ENCODE peak calls at places on chromosomes 11 and 22, in seven cellular contexts. Y is NCI-H460; J is non-pigmented ciliary epithelial cell; W is upper lobe of right lung; T is activated naive CD4-positive, alpha-beta T cell treated with anti-CD3 and anti-CD28 coated beads, Interleukin-2, amount 10 ng/mL, durations not matched to agents 7 days and 5 days; D is activated T-helper 1 cell treated with anti-CD3 and anti-CD28 coated beads, Interleukin-12 subunit alpha, Interleukin-12 subunit beta, Interleukin-2, Interleukin-4 antibody, amounts not matched to agents 30 ng/mL and 10 ng/mL and 1 ng/mL, durations not matched to agents 14 hours and 24 hours and 36 hours; I is T-cell. V is an unnamed sample.

GRCh38 chr22:45426387-45426786 is 12.9 kb downstream of the RIBC2 start:
- DNase-seq in Y (no peak), J (no peak), W (peak), T (no peak), D (no peak), I (no peak), V (no peak)

GRCh38 chr11:94302806-94303205 is 1.6 kb upstream of the IZUMO1R start:
- DNase-seq in Y (no peak), J (no peak), W (no peak), T (no peak), D (no peak), I (no peak), V (no peak)

GRCh38 chr11:46451759-46452158 is 60.2 kb upstream of the CHRM4 start:
- DNase-seq in Y (no peak), J (no peak), W (no peak), T (no peak), D (no peak), I (no peak), V (no peak)

GRCh38 chr11:44326615-44327475 is 16.9 kb upstream of the ALX4 start:
- DNase-seq in Y (no peak), J (no peak), W (peak), T (no peak), D (no peak), I (no peak), V (no peak)

GRCh38 chr11:11966354-11966741 is 42.1 kb downstream of the DKK3 start:
- DNase-seq in Y (no peak), J (no peak), W (no peak), T (no peak), D (no peak), I (no peak), V (no peak)

GRCh38 chr22:44758970-44759365 is 6.6 kb downstream of the ARHGAP8 start:
- DNase-seq in Y (no peak), J (no peak), W (no peak), T (no peak), D (no peak), I (no peak), V (no peak)

GRCh38 chr11:97943493-97943892 is 1077.3 kb upstream of the CNTN5 start:
- DNase-seq in Y (no peak), J (no peak), W (no peak), T (no peak), D (no peak), I (no peak), V (no peak)

GRCh38 chr11:3916962-3917361 is 61.5 kb downstream of the STIM1 start:
- DNase-seq in Y (no peak), J (no peak), W (no peak), T (no peak), D (no peak), I (no peak), V (no peak)

GRCh38 chr11:102761646-102762238 is 18.7 kb downstream of the MMP10 start:
- DNase-seq in Y (no peak), J (no peak), W (no peak), T (no peak), D (no peak), I (no peak), V (no peak)

GRCh38 chr11:19933132-19933735 is 220.6 kb downstream of the NAV2 start:
- DNase-seq in Y (no peak), J (no peak), W (no peak), T (no peak), D (no peak), I (no peak), V (no peak)

V was measured in natural killer cell treated with Interleukin-12 subunit alpha and Interleukin-12 subunit beta and Interleukin-15 and Interleukin-18, amount 100 ng/mL, for 72 hours.